ENCODE peak calls at places on chromosomes 13 and 19, in four cellular contexts. E is effector CD4-positive, alpha-beta T cell; A is AML-193; F is NCI-H774. H is an unnamed sample.
A peak's percentile ranks its signal among the peaks of the same experiment; 100 is the strongest.

GRCh38 chr13:48078251-48078656 is 16.6 kb downstream of the MED4 start:
- DNase-seq in E (no peak), F (no peak), A (no peak), H (no peak)

GRCh38 chr13:94858856-94859811 is 146.8 kb upstream of the SOX21 start:
- DNase-seq in A (no peak), E (no peak), F (no peak), H (no peak)

GRCh38 chr19:27647423-27647822 is 1565.5 kb downstream of the UQCRFS1 start:
- DNase-seq in A (no peak), E (no peak), F (no peak), H (no peak)

GRCh38 chr19:7326105-7326877 is 22.4 kb upstream of the ARHGEF18 start:
- DNase-seq in A (peak; percentile 28), E (no peak), F (no peak), H (no peak)

GRCh38 chr13:43665388-43665787 is 121.4 kb downstream of the ENOX1 start:
- DNase-seq in A (no peak), F (no peak), E (no peak), H (no peak)

GRCh38 chr13:46134961-46135522 is 30.2 kb upstream of the CPB2 start:
- DNase-seq in A (no peak), E (no peak), F (no peak), H (no peak)

GRCh38 chr13:58858870-58859371 is 1227.4 kb downstream of the PCDH17 start:
- DNase-seq in E (no peak), A (no peak), F (no peak), H (no peak)

GRCh38 chr13:112697756-112698655 is 8.2 kb downstream of the ATP11A start:
- DNase-seq in F (no peak), A (no peak), E (no peak), H (no peak)

GRCh38 chr13:47679391-47679790 is 321.7 kb downstream of the SUCLA2 start:
- DNase-seq in E (no peak), A (no peak), F (no peak), H (no peak)

GRCh38 chr19:2332341-2333026 is 4.0 kb downstream of the SPPL2B start:
- DNase-seq in F (no peak), E (peak; percentile 24), A (no peak), H (peak; percentile 82)

GRCh38 chr19:23917856-23918255 is 3.2 kb downstream of the ZNF726 start:
- DNase-seq in A (no peak), E (no peak), F (peak; percentile 30), H (no peak)

GRCh38 chr13:76014618-76015315 is 378.6 kb downstream of the LMO7 start:
- DNase-seq in A (no peak), E (no peak), F (no peak), H (no peak)